ENCODE peak calls at places on chromosome 1, in five cellular contexts. One of them, this sample, is unnamed.

GRCh38 chr1:55129194-55129728 is 85.9 kb downstream of the USP24 start:
- DNase-seq in psoas muscle: no peak
- DNase-seq in cardiac muscle cell: no peak
- DNase-seq in HL-60: peak; percentile 17
- DNase-seq in kidney epithelial cell: no peak
- DNase-seq in this sample: peak; percentile 92

GRCh38 chr1:204506969-204507316 is 9.3 kb upstream of the MDM4 start:
- DNase-seq in psoas muscle: peak; percentile 72
- DNase-seq in cardiac muscle cell: peak; percentile 88
- DNase-seq in HL-60: peak; percentile 93
- DNase-seq in kidney epithelial cell: no peak
- DNase-seq in this sample: peak; percentile 96

GRCh38 chr1:78047631-78048030 is 1.9 kb downstream of the GIPC2 start:
- DNase-seq in psoas muscle: no peak
- DNase-seq in cardiac muscle cell: no peak
- DNase-seq in HL-60: no peak
- DNase-seq in kidney epithelial cell: no peak
- DNase-seq in this sample: no peak

GRCh38 chr1:38328278-38329035 is 281.9 kb upstream of the POU3F1 start:
- DNase-seq in psoas muscle: no peak
- DNase-seq in cardiac muscle cell: no peak
- DNase-seq in HL-60: no peak
- DNase-seq in kidney epithelial cell: no peak
- DNase-seq in this sample: no peak

GRCh38 chr1:197904126-197904787 is 1.8 kb downstream of the C1orf53 start:
- DNase-seq in psoas muscle: no peak
- DNase-seq in cardiac muscle cell: no peak
- DNase-seq in HL-60: no peak
- DNase-seq in kidney epithelial cell: no peak
- DNase-seq in this sample: no peak

GRCh38 chr1:16938351-16939321 is 16.9 kb downstream of the CROCC start:
- DNase-seq in psoas muscle: no peak
- DNase-seq in cardiac muscle cell: peak; percentile 27
- DNase-seq in HL-60: no peak
- DNase-seq in kidney epithelial cell: no peak
- DNase-seq in this sample: no peak

GRCh38 chr1:66996018-66996682 is 57.8 kb downstream of the SLC35D1 start:
- DNase-seq in psoas muscle: no peak
- DNase-seq in cardiac muscle cell: peak; percentile 77
- DNase-seq in HL-60: peak; percentile 58
- DNase-seq in kidney epithelial cell: peak; percentile 37
- DNase-seq in this sample: peak; percentile 85

GRCh38 chr1:51636191-51636590 is 19.3 kb downstream of the OSBPL9 start:
- DNase-seq in psoas muscle: no peak
- DNase-seq in cardiac muscle cell: no peak
- DNase-seq in HL-60: no peak
- DNase-seq in kidney epithelial cell: no peak
- DNase-seq in this sample: no peak

GRCh38 chr1:55639051-55639450 is 423.9 kb upstream of the USP24 start:
- DNase-seq in psoas muscle: no peak
- DNase-seq in cardiac muscle cell: no peak
- DNase-seq in HL-60: no peak
- DNase-seq in kidney epithelial cell: no peak
- DNase-seq in this sample: no peak

GRCh38 chr1:107588321-107588720 is 376.7 kb downstream of the VAV3 start:
- DNase-seq in psoas muscle: no peak
- DNase-seq in cardiac muscle cell: no peak
- DNase-seq in HL-60: no peak
- DNase-seq in kidney epithelial cell: no peak
- DNase-seq in this sample: no peak

GRCh38 chr1:209513226-209513625 is 70.3 kb upstream of the CAMK1G start:
- DNase-seq in psoas muscle: no peak
- DNase-seq in cardiac muscle cell: peak; percentile 61
- DNase-seq in HL-60: no peak
- DNase-seq in kidney epithelial cell: no peak
- DNase-seq in this sample: peak; percentile 47

GRCh38 chr1:58780586-58781452 is 3.0 kb downstream of the JUN start:
- DNase-seq in psoas muscle: no peak
- DNase-seq in cardiac muscle cell: no peak
- DNase-seq in HL-60: no peak
- DNase-seq in kidney epithelial cell: no peak
- DNase-seq in this sample: peak; percentile 50

GRCh38 chr1:39754906-39755504 is 16.1 kb downstream of the OXCT2 start:
- DNase-seq in psoas muscle: no peak
- DNase-seq in cardiac muscle cell: no peak
- DNase-seq in HL-60: no peak
- DNase-seq in kidney epithelial cell: no peak
- DNase-seq in this sample: no peak

GRCh38 chr1:223479261-223479660 is 86.0 kb downstream of the CCDC185 start:
- DNase-seq in psoas muscle: no peak
- DNase-seq in cardiac muscle cell: no peak
- DNase-seq in HL-60: no peak
- DNase-seq in kidney epithelial cell: no peak
- DNase-seq in this sample: no peak

DNA sequence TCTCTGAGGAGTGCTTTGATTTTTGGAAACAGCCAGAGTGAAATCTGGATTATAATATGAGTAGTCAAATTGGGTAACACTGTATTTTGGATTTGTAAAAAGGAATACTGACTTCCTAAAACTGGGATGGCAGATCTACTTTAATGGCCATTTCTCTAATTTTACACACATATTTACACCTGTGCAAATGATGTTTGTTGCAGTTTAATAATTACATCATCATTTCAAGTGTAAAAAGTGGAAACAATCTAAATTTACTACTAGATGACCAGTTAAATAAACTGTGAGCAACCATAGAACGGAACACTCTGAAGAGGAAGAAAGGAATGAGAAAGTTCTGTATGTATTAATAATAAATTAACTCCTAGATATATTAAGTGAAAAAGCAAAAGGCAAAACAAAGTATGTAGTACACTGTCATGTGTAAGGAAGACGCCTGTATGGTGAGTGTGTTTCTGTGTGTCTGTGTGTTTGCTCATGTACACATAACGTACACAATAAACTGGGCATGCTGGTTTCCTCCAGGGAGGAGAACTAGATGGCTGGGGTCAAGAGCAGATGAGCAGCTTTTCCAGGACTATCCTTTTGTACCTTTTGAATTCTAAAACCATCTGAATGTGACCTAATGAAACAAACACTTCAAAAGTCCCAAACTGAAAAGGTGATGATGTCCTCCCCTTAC is 2.9 kb upstream of the RHEX start:
- DNase-seq in psoas muscle: no peak
- DNase-seq in cardiac muscle cell: no peak
- DNase-seq in HL-60: no peak
- DNase-seq in kidney epithelial cell: no peak
- DNase-seq in this sample: no peak
- H3K4me3 ChIP-seq in psoas muscle: no peak overlapping the region
- H3K4me3 ChIP-seq in cardiac muscle cell: no peak overlapping the region
- H3K4me3 ChIP-seq in HL-60: no peak overlapping the region
- H3K4me3 ChIP-seq in kidney epithelial cell: no peak overlapping the region
- H3K4me3 ChIP-seq in this sample: no peak overlapping the region

DNA sequence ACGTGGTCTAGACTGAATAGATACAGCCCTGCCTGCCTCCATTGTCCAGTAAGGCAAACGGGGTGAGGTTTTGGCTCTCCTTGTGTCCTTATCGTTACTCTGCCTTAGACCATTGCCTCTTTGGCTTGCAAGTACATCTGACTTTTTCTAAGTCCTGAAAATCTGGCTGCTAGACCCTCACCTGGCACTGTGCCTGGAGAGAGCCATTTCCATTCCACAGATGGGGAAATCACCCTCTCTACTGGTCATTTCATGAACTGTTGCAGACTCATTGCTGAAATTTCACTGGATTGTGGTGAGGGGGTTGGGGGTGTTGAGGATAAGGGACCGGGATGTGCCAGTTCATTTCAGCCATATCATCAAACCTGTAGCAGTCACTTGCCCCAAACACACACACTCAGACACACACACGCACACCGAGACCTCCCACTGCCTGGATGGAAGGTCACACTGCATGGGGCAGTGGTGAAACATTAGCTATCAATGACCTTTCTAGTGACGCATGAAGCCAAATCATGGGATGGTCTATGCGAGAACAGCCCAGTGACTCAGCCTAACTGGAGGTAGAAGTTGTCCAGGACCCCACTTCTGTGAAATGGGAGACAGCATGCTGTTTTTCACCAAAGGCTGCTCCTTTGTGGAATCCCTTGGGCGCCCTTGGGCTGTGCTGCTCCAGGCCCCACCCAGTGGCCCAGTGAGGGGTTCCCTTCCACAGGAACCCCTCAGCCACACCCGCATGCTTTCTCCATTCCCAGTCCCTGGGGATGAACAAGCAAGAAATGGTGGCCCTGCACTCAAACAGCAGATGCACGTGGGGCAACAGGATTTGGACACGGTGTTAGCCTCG is 34.9 kb upstream of the VASH2 start:
- DNase-seq in psoas muscle: no peak
- DNase-seq in cardiac muscle cell: peak; percentile 52
- DNase-seq in HL-60: no peak
- DNase-seq in kidney epithelial cell: peak; percentile 25
- DNase-seq in this sample: peak; percentile 87
- TF ChIP-seq CTCF in psoas muscle: no peak
- TF ChIP-seq CTCF in cardiac muscle cell: peak; percentile 69
- TF ChIP-seq CTCF in HL-60: peak; percentile 10
- TF ChIP-seq CTCF in kidney epithelial cell: peak; percentile 45
- TF ChIP-seq CTCF in this sample: peak; percentile 48

DNA sequence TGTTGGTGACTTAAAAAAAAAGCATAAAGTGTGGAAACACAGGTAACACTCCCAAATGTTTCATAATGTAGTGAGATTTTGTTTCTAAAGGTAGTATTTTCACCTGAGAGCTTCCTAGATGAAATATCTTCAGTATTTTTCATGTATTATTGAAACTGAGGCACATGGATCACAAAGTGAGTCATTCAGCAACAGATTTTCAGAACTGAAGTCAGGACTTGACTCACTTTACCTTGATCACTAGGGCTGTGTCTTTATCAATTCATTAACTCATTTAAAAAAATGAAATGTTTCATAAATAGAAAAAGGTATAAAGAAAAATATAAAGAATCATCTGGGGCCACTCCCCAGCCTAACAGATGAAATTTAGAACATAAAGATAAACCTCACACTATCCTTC is 66.5 kb upstream of the RCC1 start:
- DNase-seq in psoas muscle: no peak
- DNase-seq in cardiac muscle cell: no peak
- DNase-seq in HL-60: no peak
- DNase-seq in kidney epithelial cell: no peak
- DNase-seq in this sample: no peak
- H3K4me3 ChIP-seq in psoas muscle: peak overlapping the region; percentile 66
- H3K4me3 ChIP-seq in cardiac muscle cell: no peak overlapping the region
- H3K4me3 ChIP-seq in HL-60: no peak overlapping the region
- H3K4me3 ChIP-seq in kidney epithelial cell: no peak overlapping the region
- H3K4me3 ChIP-seq in this sample: no peak overlapping the region

DNA sequence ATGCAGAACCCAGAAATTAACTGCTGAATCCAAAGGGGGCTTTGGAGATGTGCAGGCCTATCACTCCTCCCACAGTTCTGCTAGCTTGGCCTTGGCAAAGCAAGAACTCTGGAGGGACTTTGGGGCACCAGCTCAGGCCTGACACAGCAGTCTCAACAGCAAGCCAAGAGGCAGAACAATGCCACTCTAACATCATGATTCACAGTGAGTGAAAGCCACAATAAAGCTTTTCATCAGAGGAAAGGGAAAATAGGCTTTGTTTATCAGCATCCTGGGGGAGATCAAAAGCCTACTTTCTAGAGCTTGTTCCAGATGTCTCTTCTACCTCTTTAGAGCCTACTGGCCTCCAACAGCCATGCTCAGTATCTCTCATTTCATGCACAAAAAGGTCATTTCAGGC is 283.4 kb downstream of the KCNH1 start:
- DNase-seq in psoas muscle: no peak
- DNase-seq in cardiac muscle cell: no peak
- DNase-seq in HL-60: no peak
- DNase-seq in kidney epithelial cell: no peak
- DNase-seq in this sample: no peak
- TF ChIP-seq CTCF in psoas muscle: no peak
- TF ChIP-seq CTCF in cardiac muscle cell: no peak
- TF ChIP-seq CTCF in HL-60: no peak
- TF ChIP-seq CTCF in kidney epithelial cell: no peak
- TF ChIP-seq CTCF in this sample: no peak

GRCh38 chr1:206469933-206470691 is at the start of gene IKBKE:
- DNase-seq in psoas muscle: no peak
- DNase-seq in cardiac muscle cell: peak; percentile 67
- DNase-seq in HL-60: peak; percentile 66
- DNase-seq in kidney epithelial cell: no peak
- DNase-seq in this sample: peak; percentile 72

GRCh38 chr1:206471993-206472392 is 1.7 kb downstream of the IKBKE start:
- DNase-seq in psoas muscle: no peak
- DNase-seq in cardiac muscle cell: no peak
- DNase-seq in HL-60: no peak
- DNase-seq in kidney epithelial cell: no peak
- DNase-seq in this sample: no peak

GRCh38 chr1:206472454-206472853 is 2.2 kb downstream of the IKBKE start:
- DNase-seq in psoas muscle: no peak
- DNase-seq in cardiac muscle cell: no peak
- DNase-seq in HL-60: peak; percentile 81
- DNase-seq in kidney epithelial cell: no peak
- DNase-seq in this sample: peak; percentile 89

GRCh38 chr1:206470692-206471414 is 577 bp downstream of the IKBKE start:
- DNase-seq in psoas muscle: no peak
- DNase-seq in cardiac muscle cell: peak; percentile 73
- DNase-seq in HL-60: peak; percentile 45
- DNase-seq in kidney epithelial cell: peak; percentile 82
- DNase-seq in this sample: peak; percentile 81

DNA sequence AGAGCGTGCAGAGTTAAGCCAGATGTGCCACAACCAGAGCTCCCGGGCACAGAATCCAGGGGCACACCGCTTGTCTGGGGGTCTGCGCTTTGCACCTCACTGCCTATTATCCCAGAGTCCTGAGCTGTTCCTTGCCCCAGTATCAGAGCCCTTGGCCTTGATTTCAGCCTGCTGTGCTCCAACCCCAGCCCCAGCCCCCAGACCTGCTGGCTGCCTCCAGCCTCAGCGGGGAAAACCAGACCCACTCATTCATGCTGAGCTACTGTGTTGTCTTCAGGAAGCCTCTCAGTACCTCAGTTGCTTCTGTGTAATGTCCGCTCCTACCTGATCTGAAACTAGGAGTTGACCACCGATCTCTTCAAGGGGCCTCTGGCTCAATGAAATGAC is 1.1 kb downstream of the IKBKE start:
- DNase-seq in psoas muscle: no peak
- DNase-seq in cardiac muscle cell: no peak
- DNase-seq in HL-60: no peak
- DNase-seq in kidney epithelial cell: no peak
- DNase-seq in this sample: no peak
- H3K4me3 ChIP-seq in psoas muscle: no peak overlapping the region
- H3K4me3 ChIP-seq in cardiac muscle cell: peak overlapping the region; percentile 43
- H3K4me3 ChIP-seq in HL-60: peak overlapping the region; percentile 98
- H3K4me3 ChIP-seq in kidney epithelial cell: peak overlapping the region; percentile 66
- H3K4me3 ChIP-seq in this sample: peak overlapping the region; percentile 93

DNA sequence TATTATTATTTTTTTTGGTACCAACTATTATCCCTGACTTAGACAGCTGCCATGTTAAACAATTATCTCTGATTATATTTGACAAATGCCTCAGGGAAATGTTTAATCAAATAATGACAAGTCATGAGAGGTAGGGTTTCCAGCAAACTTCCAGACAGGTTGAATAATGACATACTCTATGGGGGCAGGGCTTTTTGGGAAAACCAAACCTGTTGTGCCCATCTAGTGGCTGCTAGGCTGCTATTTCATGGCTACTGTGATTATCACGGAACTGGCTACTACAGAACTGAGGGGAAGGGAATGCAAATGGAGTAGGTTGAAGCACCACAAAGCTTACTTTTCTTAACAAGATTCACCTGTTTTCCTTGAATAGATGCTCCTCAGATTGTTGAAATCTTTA is 77.6 kb downstream of the DUSP10 start:
- DNase-seq in psoas muscle: no peak
- DNase-seq in cardiac muscle cell: no peak
- DNase-seq in HL-60: no peak
- DNase-seq in kidney epithelial cell: no peak
- DNase-seq in this sample: no peak
- TF ChIP-seq CTCF in psoas muscle: no peak
- TF ChIP-seq CTCF in cardiac muscle cell: no peak
- TF ChIP-seq CTCF in HL-60: no peak
- TF ChIP-seq CTCF in kidney epithelial cell: no peak
- TF ChIP-seq CTCF in this sample: no peak

This sample was measured in cardiac fibroblast.